ENCODE peak calls at places on chromosomes 5 and 9, in seven cellular contexts. One of them, this sample, is unnamed.

GRCh38 chr5:169701910-169702451 is 64.9 kb downstream of the DOCK2 start:
- DNase-seq in T-helper 2 cell: no peak
- DNase-seq in HTR-8/SVneo: no peak
- DNase-seq in neural progenitor cell: peak
- DNase-seq in NCI-H1105: no peak
- DNase-seq in CD4-positive, alpha-beta T cell: no peak
- DNase-seq in body of pancreas: no peak
- DNase-seq in this sample: peak

GRCh38 chr9:93891549-93892310 is 63.4 kb downstream of the BARX1 start:
- DNase-seq in T-helper 2 cell: no peak
- DNase-seq in HTR-8/SVneo: no peak
- DNase-seq in neural progenitor cell: no peak
- DNase-seq in NCI-H1105: no peak
- DNase-seq in CD4-positive, alpha-beta T cell: no peak
- DNase-seq in body of pancreas: no peak
- DNase-seq in this sample: no peak

GRCh38 chr5:136802382-136802781 is 437.0 kb upstream of the TRPC7 start:
- DNase-seq in T-helper 2 cell: no peak
- DNase-seq in HTR-8/SVneo: no peak
- DNase-seq in neural progenitor cell: peak
- DNase-seq in NCI-H1105: peak
- DNase-seq in CD4-positive, alpha-beta T cell: no peak
- DNase-seq in body of pancreas: no peak
- DNase-seq in this sample: no peak

GRCh38 chr9:121055642-121056143 is 5.6 kb upstream of the C5 start:
- DNase-seq in T-helper 2 cell: no peak
- DNase-seq in HTR-8/SVneo: no peak
- DNase-seq in neural progenitor cell: peak
- DNase-seq in NCI-H1105: no peak
- DNase-seq in CD4-positive, alpha-beta T cell: no peak
- DNase-seq in body of pancreas: peak
- DNase-seq in this sample: peak

GRCh38 chr9:114521846-114522245 is 16.6 kb upstream of the WHRN start:
- DNase-seq in T-helper 2 cell: no peak
- DNase-seq in HTR-8/SVneo: no peak
- DNase-seq in neural progenitor cell: no peak
- DNase-seq in NCI-H1105: no peak
- DNase-seq in CD4-positive, alpha-beta T cell: no peak
- DNase-seq in body of pancreas: no peak
- DNase-seq in this sample: no peak

GRCh38 chr5:57173026-57173317 is 887 bp upstream of the GPBP1 start:
- DNase-seq in T-helper 2 cell: no peak
- DNase-seq in HTR-8/SVneo: no peak
- DNase-seq in neural progenitor cell: no peak
- DNase-seq in NCI-H1105: no peak
- DNase-seq in CD4-positive, alpha-beta T cell: no peak
- DNase-seq in body of pancreas: no peak
- DNase-seq in this sample: no peak

GRCh38 chr9:100087218-100087617 is 11.6 kb downstream of the ERP44 start:
- DNase-seq in T-helper 2 cell: no peak
- DNase-seq in HTR-8/SVneo: no peak
- DNase-seq in neural progenitor cell: no peak
- DNase-seq in NCI-H1105: no peak
- DNase-seq in CD4-positive, alpha-beta T cell: no peak
- DNase-seq in body of pancreas: no peak
- DNase-seq in this sample: no peak

GRCh38 chr9:78325846-78326350 is 29.0 kb downstream of the PSAT1 start:
- DNase-seq in T-helper 2 cell: no peak
- DNase-seq in HTR-8/SVneo: no peak
- DNase-seq in neural progenitor cell: no peak
- DNase-seq in NCI-H1105: no peak
- DNase-seq in CD4-positive, alpha-beta T cell: no peak
- DNase-seq in body of pancreas: no peak
- DNase-seq in this sample: no peak

GRCh38 chr9:99327667-99328066 is 105.6 kb downstream of the SEC61B start:
- DNase-seq in T-helper 2 cell: no peak
- DNase-seq in HTR-8/SVneo: no peak
- DNase-seq in neural progenitor cell: no peak
- DNase-seq in NCI-H1105: no peak
- DNase-seq in CD4-positive, alpha-beta T cell: no peak
- DNase-seq in body of pancreas: no peak
- DNase-seq in this sample: no peak

GRCh38 chr9:81683704-81684103 is 5.6 kb downstream of the TLE1 start:
- DNase-seq in T-helper 2 cell: no peak
- DNase-seq in HTR-8/SVneo: no peak
- DNase-seq in neural progenitor cell: no peak
- DNase-seq in NCI-H1105: no peak
- DNase-seq in CD4-positive, alpha-beta T cell: no peak
- DNase-seq in body of pancreas: no peak
- DNase-seq in this sample: no peak